ENCODE peak calls at places on chromosomes 3 and 15, in ten cellular contexts. E is left ventricle myocardium inferior; H is CD4-positive, alpha-beta memory T cell; X is islet precursor cell; F is epithelial cell of esophagus; W is H9; D is CD8-positive, alpha-beta memory T cell; O is activated B cell treated with CpG ODN at 0.5 μM for 24 hours; P is stimulated activated CD8-positive, alpha-beta memory T cell treated with anti-CD3 and anti-CD28 coated beads, Interleukin-2, amount 100 ng/mL, for 1 hour; Z is kidney tubule cell. U is an unnamed sample.

GRCh38 chr15:76342382-76343201 is 6.0 kb downstream of the ISL2 start:
- DNase-seq in O (no peak), X (no peak), P (no peak), W (peak), E (no peak), Z (no peak), H (peak), D (no peak), F (no peak), U (no peak)

GRCh38 chr15:80915462-80915861 is 74.2 kb downstream of the MESD start:
- DNase-seq in X (peak), Z (no peak), W (peak), E (no peak), H (no peak), D (no peak), O (no peak), F (no peak), P (no peak), U (no peak)

GRCh38 chr3:151362798-151363197 is 21.8 kb downstream of the P2RY12 start:
- DNase-seq in H (no peak), Z (no peak), P (no peak), O (no peak), X (no peak), E (no peak), W (no peak), F (no peak), D (no peak), U (no peak)

GRCh38 chr3:81105761-81106160 is 655.7 kb downstream of the GBE1 start:
- DNase-seq in F (peak), Z (peak), W (no peak), E (no peak), X (no peak), P (no peak), H (no peak), D (no peak), O (no peak), U (no peak)

GRCh38 chr3:138405486-138405885 is 28.9 kb upstream of the ESYT3 start:
- DNase-seq in D (no peak), O (no peak), X (no peak), H (no peak), W (peak), P (no peak), F (no peak), Z (no peak), E (no peak), U (no peak)

GRCh38 chr3:58743296-58743695 is 76.7 kb upstream of the FAM3D start:
- DNase-seq in W (no peak), E (no peak), Z (no peak), X (no peak), D (no peak), F (no peak), O (no peak), H (no peak), P (no peak), U (no peak)

GRCh38 chr3:78670087-78670486 is 1097.7 kb downstream of the ROBO1 start:
- DNase-seq in X (no peak), Z (no peak), O (no peak), E (no peak), H (no peak), P (no peak), F (no peak), W (no peak), D (no peak), U (peak)

GRCh38 chr3:193788189-193788946 is 195.4 kb downstream of the OPA1 start:
- DNase-seq in X (peak), D (no peak), P (no peak), E (peak), F (peak), O (peak), Z (peak), W (peak), H (no peak), U (peak)

GRCh38 chr15:74840851-74841760 is 1.9 kb downstream of the ULK3 start:
- DNase-seq in F (no peak), W (no peak), E (no peak), D (no peak), X (no peak), O (no peak), P (no peak), H (no peak), Z (no peak), U (no peak)

GRCh38 chr3:141181191-141181590 is 50.4 kb upstream of the PXYLP1 start:
- DNase-seq in H (no peak), P (no peak), Z (no peak), E (no peak), X (no peak), D (no peak), F (no peak), O (no peak), W (no peak), U (no peak)

GRCh38 chr15:71443538-71443937 is 328.3 kb downstream of the THSD4 start:
- DNase-seq in P (no peak), X (no peak), H (peak), O (no peak), W (peak), D (no peak), F (peak), Z (peak), E (peak), U (peak)

GRCh38 chr3:128060473-128061381 is 8.5 kb downstream of the SEC61A1 start:
- DNase-seq in P (no peak), O (no peak), E (no peak), W (no peak), H (no peak), Z (peak), X (no peak), D (no peak), F (peak), U (no peak)

GRCh38 chr15:87483468-87483867 is 773.1 kb downstream of the NTRK3 start:
- DNase-seq in O (no peak), D (no peak), H (no peak), P (no peak), W (no peak), E (no peak), X (no peak), F (no peak), Z (no peak), U (no peak)

GRCh38 chr3:159620873-159621272 is 367.8 kb upstream of the IL12A start:
- DNase-seq in P (no peak), Z (peak), X (no peak), D (no peak), W (no peak), F (peak), E (no peak), H (no peak), O (no peak), U (no peak)

GRCh38 chr3:1275495-1275894 is 182.7 kb downstream of the CNTN6 start:
- DNase-seq in Z (peak), W (peak), O (no peak), P (no peak), D (no peak), X (peak), F (peak), E (no peak), H (no peak), U (no peak)

GRCh38 chr3:105906834-105907233 is 38.0 kb upstream of the CBLB start:
- DNase-seq in F (peak), D (no peak), O (no peak), W (no peak), X (no peak), P (no peak), Z (peak), E (no peak), H (no peak), U (no peak)

GRCh38 chr3:104628185-104628789 is 738.4 kb upstream of the ALCAM start:
- DNase-seq in F (peak), P (no peak), H (no peak), O (no peak), D (no peak), Z (peak), E (no peak), W (no peak), X (no peak), U (no peak)

GRCh38 chr3:156033428-156033827 is 87.0 kb upstream of the KCNAB1 start:
- DNase-seq in Z (no peak), O (no peak), W (no peak), D (no peak), X (no peak), P (no peak), H (no peak), E (no peak), F (no peak), U (no peak)

GRCh38 chr3:61541694-61542093 is 19.7 kb upstream of the PTPRG start:
- DNase-seq in H (no peak), D (no peak), P (no peak), F (no peak), X (no peak), E (no peak), O (no peak), Z (peak), W (no peak), U (no peak)

GRCh38 chr15:42073418-42073817 is 20.9 kb downstream of the PLA2G4D start:
- DNase-seq in E (no peak), D (no peak), O (no peak), X (no peak), W (no peak), F (no peak), Z (no peak), P (no peak), H (no peak), U (no peak)

GRCh38 chr3:2420919-2421318 is 322.3 kb downstream of the CNTN4 start:
- DNase-seq in E (no peak), D (no peak), F (no peak), P (no peak), Z (peak), W (peak), X (peak), H (no peak), O (no peak), U (no peak)

GRCh38 chr3:3170998-3171397 is 8.5 kb downstream of the CRBN start:
- DNase-seq in Z (peak), E (no peak), W (no peak), D (no peak), O (no peak), F (peak), P (no peak), H (peak), X (no peak), U (peak)

GRCh38 chr3:22263042-22263441 is 512.0 kb upstream of the ZNF385D start:
- DNase-seq in F (peak), X (no peak), E (no peak), D (no peak), O (no peak), H (no peak), P (no peak), W (no peak), Z (peak), U (no peak)

GRCh38 chr15:90701880-90702630 is 15.1 kb upstream of the BLM start:
- DNase-seq in W (no peak), Z (no peak), H (no peak), F (no peak), X (no peak), D (no peak), E (peak), O (no peak), P (no peak), U (no peak)

GRCh38 chr3:59555593-59556315 is 505.9 kb upstream of the CFAP20DC start:
- DNase-seq in Z (peak), X (no peak), O (no peak), W (no peak), H (no peak), D (no peak), P (no peak), E (no peak), F (peak), U (no peak)

GRCh38 chr3:187183210-187183862 is 13.9 kb upstream of the RTP1 start:
- DNase-seq in X (peak), E (no peak), Z (no peak), F (peak), W (peak), D (no peak), H (no peak), O (no peak), P (no peak), U (no peak)

GRCh38 chr3:10360478-10360877 is 39.6 kb upstream of the SEC13 start:
- DNase-seq in X (no peak), W (no peak), E (no peak), F (no peak), O (no peak), P (no peak), Z (no peak), D (no peak), H (no peak), U (no peak)

GRCh38 chr3:18870642-18871041 is 277.7 kb upstream of the KCNH8 start:
- DNase-seq in O (no peak), X (no peak), D (no peak), E (no peak), Z (no peak), W (no peak), P (no peak), F (no peak), H (no peak), U (no peak)

GRCh38 chr3:123597561-123597960 is 12.7 kb upstream of the HACD2 start:
- DNase-seq in W (no peak), E (no peak), D (no peak), Z (no peak), O (no peak), F (no peak), H (no peak), P (no peak), X (no peak), U (no peak)

GRCh38 chr3:48919215-48920138 is 835 bp downstream of the ARIH2 start:
- DNase-seq in Z (peak), F (peak), P (peak), H (peak), E (peak), O (no peak), D (peak), X (peak), W (peak), U (peak)

GRCh38 chr3:13687409-13687989 is 138.6 kb downstream of the FBLN2 start:
- DNase-seq in W (no peak), E (no peak), X (no peak), F (no peak), O (no peak), Z (no peak), P (no peak), H (no peak), D (no peak), U (peak)

GRCh38 chr15:70245932-70246622 is 148.4 kb upstream of the TLE3 start:
- DNase-seq in W (no peak), X (peak), E (peak), F (peak), Z (peak), H (no peak), O (no peak), P (no peak), D (no peak), U (no peak)

GRCh38 chr15:73818308-73818985 is 54.9 kb upstream of the TBC1D21 start:
- DNase-seq in Z (no peak), X (no peak), E (no peak), H (no peak), F (no peak), W (no peak), O (no peak), D (no peak), P (no peak), U (no peak)

GRCh38 chr3:53796161-53796560 is 50.1 kb downstream of the CHDH start:
- DNase-seq in W (no peak), X (no peak), O (no peak), Z (no peak), D (no peak), H (no peak), F (peak), E (peak), P (no peak), U (peak)

GRCh38 chr15:80789296-80789695 is 10.1 kb downstream of the CEMIP start:
- DNase-seq in E (no peak), W (no peak), X (no peak), Z (peak), F (peak), D (no peak), O (no peak), H (no peak), P (no peak), U (no peak)

GRCh38 chr3:46935168-46935858 is 41.2 kb downstream of the CCDC12 start:
- DNase-seq in W (peak), X (peak), F (peak), P (no peak), H (no peak), E (peak), O (no peak), Z (peak), D (peak), U (peak)

GRCh38 chr3:194608981-194609380 is 24.2 kb downstream of the TMEM44 start:
- DNase-seq in F (no peak), Z (no peak), E (no peak), X (no peak), W (no peak), O (no peak), D (no peak), P (no peak), H (no peak), U (no peak)

GRCh38 chr3:70980646-70981031 is 602.9 kb downstream of the FOXP1 start:
- DNase-seq in F (no peak), X (no peak), O (no peak), H (peak), D (no peak), P (no peak), W (no peak), Z (no peak), E (no peak), U (no peak)

GRCh38 chr3:31106204-31106603 is 211.7 kb upstream of the GADL1 start:
- DNase-seq in E (no peak), Z (peak), H (no peak), W (no peak), F (peak), X (no peak), P (no peak), O (no peak), D (no peak), U (no peak)

GRCh38 chr15:63506537-63507035 is 2.2 kb downstream of the USP3 start:
- DNase-seq in W (no peak), F (peak), O (no peak), X (no peak), D (no peak), Z (peak), E (no peak), P (no peak), H (peak), U (no peak)